ENCODE peak calls at places on chromosomes 13 and 19, in nine cellular contexts. J is neural progenitor cell, M is breast epithelium, G is esophagus squamous epithelium, Z is Karpas-422, W is IMR-90, Q is upper lobe of left lung, F is adrenal gland, B is right cardiac atrium. H is an unnamed sample. For H3K4me1, the result is how much of the 10 kb centered on the place peaks cover.

GRCh38 chr13:62453761-62454160 is 1038.1 kb upstream of the PCDH20 start:
- DNase-seq in Z (no peak), G (no peak), B (no peak), M (no peak), F (no peak), W (no peak), Q (no peak), J (no peak), H (no peak)

GRCh38 chr13:111184685-111185401 is 69.7 kb downstream of the ARHGEF7 start:
- DNase-seq in B (peak), Z (peak), Q (no peak), M (no peak), W (no peak), G (no peak), F (no peak), J (no peak), H (no peak)

GRCh38 chr19:383922-384800 is 24.8 kb downstream of the C2CD4C start:
- DNase-seq in B (peak), M (peak), J (peak), Q (peak), W (no peak), Z (no peak), G (no peak), F (no peak), H (no peak)

GRCh38 chr13:23715092-23715761 is 145.0 kb downstream of the TNFRSF19 start:
- DNase-seq in F (no peak), W (no peak), M (no peak), G (no peak), Z (no peak), J (no peak), Q (no peak), B (no peak), H (no peak)

GRCh38 chr19:4054471-4055208 is 12.1 kb downstream of the ZBTB7A start:
- DNase-seq in W (no peak), B (peak), G (no peak), M (no peak), Z (no peak), F (peak), Q (peak), J (no peak), H (no peak)

GRCh38 chr19:1063909-1064660 is 2.9 kb upstream of the ARHGAP45 start:
- DNase-seq in M (no peak), Q (peak), Z (peak), J (no peak), F (peak), W (no peak), G (no peak), B (peak), H (no peak)

GRCh38 chr19:29598496-29598895 is 7.6 kb upstream of the POP4 start:
- DNase-seq in J (no peak), G (no peak), B (no peak), F (no peak), Q (no peak), Z (no peak), M (no peak), W (no peak), H (no peak)

GRCh38 chr13:25827986-25828385 is 223.8 kb downstream of the SHISA2 start:
- DNase-seq in W (no peak), M (no peak), Z (no peak), B (no peak), G (no peak), J (no peak), Q (no peak), F (no peak), H (peak)

GRCh38 chr19:20482721-20483120 is 82.9 kb downstream of the ZNF737 start:
- DNase-seq in W (no peak), Z (no peak), J (no peak), G (no peak), F (no peak), M (no peak), B (no peak), Q (no peak), H (no peak)

GRCh38 chr13:59494151-59494550 is 669.6 kb downstream of the DIAPH3 start:
- DNase-seq in W (no peak), B (no peak), M (no peak), Q (no peak), G (no peak), F (no peak), J (no peak), Z (no peak), H (no peak)

GRCh38 chr13:40254394-40254793 is 412.0 kb downstream of the FOXO1 start:
- DNase-seq in W (no peak), F (no peak), Z (no peak), J (no peak), M (no peak), B (no peak), G (no peak), Q (no peak), H (no peak)

GRCh38 chr19:53365899-53366493 is 491 bp downstream of the ZNF525 start:
- DNase-seq in F (no peak), B (peak), W (no peak), Q (peak), J (peak), G (no peak), Z (peak), M (no peak), H (peak)

GRCh38 chr19:41533691-41534090 is 42.3 kb upstream of the CEACAM21 start:
- DNase-seq in F (no peak), W (no peak), M (no peak), B (no peak), G (no peak), Z (no peak), Q (no peak), J (no peak), H (no peak)

GRCh38 chr19:11641241-11641640 is 44.0 kb downstream of the ZNF627 start:
- DNase-seq in G (no peak), Q (no peak), J (no peak), B (no peak), M (no peak), Z (no peak), W (no peak), F (no peak), H (no peak)

GRCh38 chr13:114113961-114114360 is 18.5 kb downstream of the RASA3 start:
- DNase-seq in Q (no peak), F (no peak), B (no peak), J (no peak), W (no peak), M (no peak), G (no peak), Z (no peak), H (no peak)
- H3K4me1 ChIP-seq in Q (under half), F (under half), B (under half), J (under half), W (half or more), M (under half), G (under half), Z (under half), H (under half)

GRCh38 chr13:51229141-51229540 is 6.9 kb downstream of the FAM124A start:
- DNase-seq in G (no peak), M (no peak), F (no peak), B (no peak), Z (no peak), Q (no peak), W (no peak), J (no peak), H (no peak)

GRCh38 chr13:51233117-51233826 is 11.1 kb downstream of the FAM124A start:
- DNase-seq in J (no peak), G (no peak), W (no peak), B (no peak), F (no peak), Q (peak), Z (no peak), M (no peak), H (no peak)

GRCh38 chr13:51230473-51231105 is 8.4 kb downstream of the FAM124A start:
- DNase-seq in Q (no peak), Z (no peak), J (no peak), M (peak), G (no peak), F (peak), B (peak), W (peak), H (no peak)

GRCh38 chr13:51231456-51231855 is 9.3 kb downstream of the FAM124A start:
- DNase-seq in Z (no peak), M (no peak), Q (no peak), B (no peak), F (no peak), W (no peak), J (no peak), G (no peak), H (no peak)

DNA sequence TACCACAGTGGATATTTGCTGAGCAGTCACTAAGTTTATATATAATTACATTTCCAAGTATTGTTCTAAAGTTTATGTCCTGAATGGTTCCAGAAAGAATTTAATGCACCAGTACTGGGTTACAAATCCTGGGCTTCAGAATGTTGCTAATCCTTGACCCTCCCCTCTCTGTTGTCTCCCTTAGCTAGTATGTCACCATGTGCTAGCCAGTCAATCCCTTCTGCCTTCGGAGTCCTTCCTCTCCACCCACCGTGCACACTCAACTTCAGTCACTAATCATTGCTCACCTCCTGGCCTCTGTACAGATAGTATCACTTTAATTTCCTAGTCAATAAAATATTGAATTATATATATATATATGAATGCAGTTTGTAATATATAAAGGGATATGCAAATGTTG is 7.5 kb downstream of the FAM124A start:
- DNase-seq in Z (no peak), J (peak), W (no peak), B (no peak), G (no peak), F (no peak), M (no peak), Q (no peak), H (no peak)
- H3K27ac ChIP-seq in Z (no peak), J (no peak), W (no peak), B (no peak), G (no peak), F (no peak), M (no peak), Q (peak), H (no peak)

GRCh38 chr19:16611121-16611520 is 16.9 kb downstream of the MED26 start:
- DNase-seq in Z (no peak), M (no peak), G (no peak), F (no peak), J (no peak), B (no peak), Q (no peak), W (no peak), H (no peak)
- H3K4me1 ChIP-seq in Z (half or more), M (under half), G (under half), F (under half), J (under half), B (under half), Q (half or more), W (under half), H (under half)

GRCh38 chr13:113468461-113469147 is 15.3 kb upstream of the ADPRHL1 start:
- DNase-seq in Z (no peak), Q (no peak), G (no peak), B (no peak), J (peak), M (no peak), F (no peak), W (no peak), H (no peak)
- H3K27ac ChIP-seq in Z (no peak), Q (no peak), G (no peak), B (no peak), J (peak), M (no peak), F (no peak), W (no peak), H (no peak)

GRCh38 chr13:44354884-44355283 is 18.7 kb upstream of the SERP2 start:
- DNase-seq in B (no peak), G (no peak), Z (no peak), W (no peak), Q (no peak), F (no peak), M (no peak), J (no peak), H (no peak)
- H3K4me1 ChIP-seq in B (under half), G (under half), Z (under half), W (under half), Q (under half), F (under half), M (under half), J (under half), H (under half)

DNA sequence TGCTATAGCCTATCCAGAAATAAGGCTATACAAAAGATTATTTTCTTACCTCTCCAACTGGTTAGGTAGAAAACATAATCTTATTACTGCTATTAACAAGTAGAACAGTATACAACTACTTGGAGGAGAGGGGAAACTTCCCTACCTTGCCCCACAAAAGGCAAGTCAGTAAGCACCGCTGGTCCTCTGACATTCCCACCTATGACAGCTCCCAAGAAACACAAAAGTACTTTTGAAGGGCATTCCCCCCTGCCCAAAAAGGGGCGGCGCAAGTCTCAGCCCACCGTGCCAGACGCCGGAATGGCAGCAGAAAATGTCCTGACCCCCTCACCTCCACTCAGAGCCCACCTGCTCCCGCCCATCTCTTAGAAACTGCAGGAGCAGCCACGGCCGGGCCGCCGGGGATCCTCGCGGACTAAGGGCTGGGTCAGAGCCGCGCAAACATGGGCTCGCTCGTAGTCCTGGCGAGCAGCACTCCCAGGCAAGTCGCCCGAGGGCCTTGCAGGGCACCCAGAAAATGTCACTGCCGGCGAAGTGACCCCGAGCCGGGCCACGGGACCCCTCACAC is 430 bp downstream of the SUCLA2 start:
- DNase-seq in B (no peak), Z (peak), M (no peak), G (no peak), F (no peak), Q (no peak), J (peak), W (peak), H (no peak)
- H3K27ac ChIP-seq in B (peak), Z (no peak), M (peak), G (peak), F (peak), Q (peak), J (peak), W (peak), H (peak)

DNA sequence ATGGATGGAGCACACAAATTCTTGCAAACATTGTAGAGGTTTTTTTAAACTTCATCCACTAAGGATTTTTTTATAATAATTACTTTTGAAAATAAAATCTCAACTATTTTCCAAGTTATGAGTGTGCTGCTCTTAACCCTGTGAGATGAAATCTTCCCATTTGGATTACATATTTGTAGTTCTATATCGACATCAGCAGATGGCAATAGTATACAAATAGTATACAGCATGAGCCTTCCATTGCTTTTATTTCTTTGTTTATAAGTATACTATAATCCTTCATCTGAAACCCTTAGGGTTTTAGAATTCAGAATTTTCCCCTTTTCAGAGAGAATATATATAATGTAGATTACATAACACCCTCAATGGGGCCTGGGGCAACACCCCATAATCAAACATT is 70.5 kb downstream of the GJA3 start:
- DNase-seq in G (no peak), J (no peak), M (no peak), Z (no peak), Q (no peak), B (no peak), F (no peak), W (no peak), H (no peak)
- H3K4me1 ChIP-seq in G (under half), J (under half), M (under half), Z (under half), Q (under half), B (under half), F (under half), W (under half), H (under half)

GRCh38 chr13:20392530-20392929 is 133.1 kb downstream of the CRYL1 start:
- DNase-seq in B (no peak), W (no peak), M (no peak), Q (no peak), F (no peak), J (no peak), Z (no peak), G (no peak), H (no peak)

GRCh38 chr13:20394506-20394905 is 131.2 kb downstream of the CRYL1 start:
- DNase-seq in M (no peak), W (no peak), G (no peak), J (no peak), Z (no peak), B (peak), F (no peak), Q (peak), H (no peak)

GRCh38 chr13:20391597-20392452 is 133.8 kb downstream of the CRYL1 start:
- DNase-seq in Z (no peak), B (peak), F (no peak), Q (peak), W (no peak), G (no peak), J (peak), M (no peak), H (no peak)

GRCh38 chr13:20395061-20395916 is 130.4 kb downstream of the CRYL1 start:
- DNase-seq in F (peak), G (no peak), J (no peak), Q (no peak), Z (no peak), B (no peak), M (no peak), W (no peak), H (no peak)

GRCh38 chr13:20393273-20394235 is 132.1 kb downstream of the CRYL1 start:
- DNase-seq in W (no peak), Z (no peak), Q (no peak), M (no peak), J (no peak), F (no peak), B (no peak), G (no peak), H (no peak)
- H3K27ac ChIP-seq in W (no peak), Z (no peak), Q (no peak), M (no peak), J (no peak), F (no peak), B (no peak), G (no peak), H (no peak)

DNA sequence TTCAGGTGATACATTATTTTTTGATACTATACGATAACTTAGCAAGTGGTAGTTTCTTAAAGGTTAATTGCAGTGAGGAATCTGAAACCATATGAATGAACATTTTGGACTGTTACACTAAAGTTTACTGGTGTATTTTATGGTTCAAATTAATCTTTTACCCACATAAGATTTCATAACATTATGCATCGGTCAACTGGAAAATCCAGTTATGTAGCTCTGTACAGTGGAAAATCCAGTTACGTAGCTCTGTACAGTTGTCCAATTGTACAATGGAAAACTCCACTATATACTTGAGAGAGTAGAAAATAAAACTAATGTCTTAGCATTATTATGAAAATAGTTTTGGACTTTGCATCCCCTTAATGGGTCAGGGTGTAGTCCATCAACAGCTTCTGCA is 2.0 kb upstream of the UBAC2 start:
- DNase-seq in W (no peak), M (no peak), Q (no peak), G (no peak), F (no peak), B (no peak), J (no peak), Z (no peak), H (no peak)
- H3K4me1 ChIP-seq in W (under half), M (under half), Q (under half), G (under half), F (under half), B (under half), J (under half), Z (half or more), H (under half)